ENCODE peak calls at places on chromosomes 5 and 9, in four cellular contexts. One of them, this sample, is unnamed. For H3K9me3, the result is how much of the 10 kb centered on the place peaks cover.

GRCh38 chr5:34663771-34664496 is 7.8 kb downstream of the RAI14 start:
- DNase-seq in Karpas-422: no peak
- DNase-seq in mesenchymal stem cell: no peak
- DNase-seq in HCT116: no peak
- DNase-seq in this sample: no peak

GRCh38 chr5:1747079-1747802 is 52.4 kb downstream of the MRPL36 start:
- DNase-seq in HCT116: no peak
- DNase-seq in Karpas-422: no peak
- DNase-seq in mesenchymal stem cell: no peak
- DNase-seq in this sample: no peak

GRCh38 chr9:117013596-117013995 is 326.5 kb downstream of the TRIM32 start:
- DNase-seq in HCT116: no peak
- DNase-seq in mesenchymal stem cell: no peak
- DNase-seq in Karpas-422: no peak
- DNase-seq in this sample: no peak

GRCh38 chr5:179413711-179414458 is 68.6 kb upstream of the ADAMTS2 start:
- DNase-seq in mesenchymal stem cell: no peak
- DNase-seq in HCT116: no peak
- DNase-seq in Karpas-422: no peak
- DNase-seq in this sample: no peak

GRCh38 chr9:82987790-82988189 is 75.2 kb downstream of the RASEF start:
- DNase-seq in HCT116: no peak
- DNase-seq in mesenchymal stem cell: no peak
- DNase-seq in Karpas-422: no peak
- DNase-seq in this sample: peak

GRCh38 chr9:79346350-79347020 is 225.3 kb upstream of the TLE4 start:
- DNase-seq in mesenchymal stem cell: no peak
- DNase-seq in Karpas-422: no peak
- DNase-seq in HCT116: no peak
- DNase-seq in this sample: no peak

GRCh38 chr9:438066-438465 is 223.4 kb downstream of the DOCK8 start:
- DNase-seq in mesenchymal stem cell: no peak
- DNase-seq in HCT116: no peak
- DNase-seq in Karpas-422: no peak
- DNase-seq in this sample: no peak

GRCh38 chr9:114124666-114125580 is 25.8 kb upstream of the KIF12 start:
- DNase-seq in Karpas-422: peak
- DNase-seq in HCT116: no peak
- DNase-seq in mesenchymal stem cell: no peak
- DNase-seq in this sample: no peak

GRCh38 chr9:77291714-77292113 is 114.4 kb downstream of the VPS13A start:
- DNase-seq in Karpas-422: peak
- DNase-seq in HCT116: peak
- DNase-seq in mesenchymal stem cell: peak
- DNase-seq in this sample: no peak

GRCh38 chr5:22918511-22918910 is 65.4 kb upstream of the CDH12 start:
- DNase-seq in mesenchymal stem cell: peak
- DNase-seq in Karpas-422: no peak
- DNase-seq in HCT116: no peak
- DNase-seq in this sample: no peak

GRCh38 chr9:70013598-70014196 is 30.0 kb upstream of the MAMDC2 start:
- DNase-seq in mesenchymal stem cell: peak
- DNase-seq in HCT116: no peak
- DNase-seq in Karpas-422: no peak
- DNase-seq in this sample: no peak

GRCh38 chr9:129761901-129762359 is 9.1 kb upstream of the PTGES start:
- DNase-seq in Karpas-422: no peak
- DNase-seq in HCT116: no peak
- DNase-seq in mesenchymal stem cell: peak
- DNase-seq in this sample: peak

GRCh38 chr9:131950487-131950886 is 129.2 kb downstream of the MED27 start:
- DNase-seq in mesenchymal stem cell: no peak
- DNase-seq in HCT116: no peak
- DNase-seq in Karpas-422: no peak
- DNase-seq in this sample: no peak

GRCh38 chr5:78550891-78551290 is 97.7 kb downstream of the LHFPL2 start:
- DNase-seq in Karpas-422: no peak
- DNase-seq in HCT116: no peak
- DNase-seq in mesenchymal stem cell: peak
- DNase-seq in this sample: no peak

GRCh38 chr9:135219676-135220600 is 132.5 kb downstream of the OLFM1 start:
- DNase-seq in HCT116: no peak
- DNase-seq in mesenchymal stem cell: no peak
- DNase-seq in Karpas-422: no peak
- DNase-seq in this sample: no peak

DNA sequence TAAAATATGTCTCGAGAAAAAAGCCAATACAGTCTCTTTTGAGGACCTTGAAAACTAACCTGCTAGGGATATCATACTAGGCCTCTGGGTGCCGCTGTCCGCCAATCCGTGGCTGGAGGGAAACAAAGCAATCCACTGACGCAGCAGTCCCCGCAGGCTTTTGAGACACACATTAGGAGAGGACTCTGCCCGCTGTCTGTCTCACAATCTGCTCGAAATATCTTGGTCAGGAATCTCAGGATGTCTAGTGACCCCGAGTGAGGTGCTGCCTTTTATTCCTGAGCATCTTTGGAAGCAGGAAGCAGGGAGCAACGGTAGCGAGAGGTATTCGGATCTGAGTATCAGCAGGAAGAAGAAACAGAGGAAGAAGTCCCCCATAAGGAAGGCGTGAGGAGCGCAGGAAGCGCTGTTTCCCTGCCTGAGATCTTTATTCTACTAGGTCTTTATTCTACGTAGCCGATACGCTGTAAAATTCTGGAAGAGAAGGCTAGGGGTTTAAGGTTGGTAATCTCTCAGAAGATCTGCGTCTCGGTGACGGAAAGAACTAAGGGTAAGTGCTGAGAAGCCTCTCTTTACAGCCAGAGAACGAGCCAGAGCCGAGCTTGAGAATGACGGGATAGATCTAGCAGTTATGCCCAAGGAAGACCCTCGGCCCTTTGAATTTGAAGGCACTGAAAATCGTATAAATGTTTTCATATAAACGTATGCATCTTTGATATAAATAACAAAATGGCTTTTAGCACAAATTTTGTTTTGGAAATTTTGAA is 4.0 kb upstream of the PCDHGA1 start:
- DNase-seq in mesenchymal stem cell: peak
- DNase-seq in HCT116: no peak
- DNase-seq in Karpas-422: no peak
- DNase-seq in this sample: peak
- H3K27ac ChIP-seq in mesenchymal stem cell: no peak
- H3K27ac ChIP-seq in HCT116: no peak
- H3K27ac ChIP-seq in Karpas-422: no peak
- H3K27ac ChIP-seq in this sample: peak

DNA sequence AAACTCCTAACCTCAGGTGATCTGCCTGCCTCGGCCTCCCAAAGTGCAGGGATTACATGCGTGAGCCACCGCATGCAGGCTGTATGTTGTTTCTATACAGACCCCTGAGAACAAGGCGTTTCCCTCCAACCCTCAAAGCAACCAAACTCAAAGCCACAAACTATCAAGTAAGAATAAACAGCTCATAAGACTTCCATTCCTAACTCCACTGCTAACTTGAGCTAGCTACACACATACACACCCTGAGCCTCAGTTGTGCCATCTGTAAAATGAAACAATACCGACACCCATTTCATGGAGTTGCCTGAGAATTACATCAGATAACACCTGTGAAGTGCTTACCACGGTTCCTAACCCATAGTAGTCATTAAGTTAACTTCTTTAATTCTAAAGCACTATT is 70.8 kb downstream of the SERINC5 start:
- DNase-seq in Karpas-422: no peak
- DNase-seq in mesenchymal stem cell: no peak
- DNase-seq in HCT116: no peak
- DNase-seq in this sample: no peak
- H3K9me3 ChIP-seq in Karpas-422: under half
- H3K9me3 ChIP-seq in mesenchymal stem cell: under half
- H3K9me3 ChIP-seq in HCT116: under half
- H3K9me3 ChIP-seq in this sample: under half

GRCh38 chr9:95029251-95029650 is 288.3 kb downstream of the FANCC start:
- DNase-seq in Karpas-422: no peak
- DNase-seq in HCT116: no peak
- DNase-seq in mesenchymal stem cell: no peak
- DNase-seq in this sample: no peak
- H3K9ac ChIP-seq in Karpas-422: no peak
- H3K9ac ChIP-seq in HCT116: no peak
- H3K9ac ChIP-seq in mesenchymal stem cell: no peak
- H3K9ac ChIP-seq in this sample: peak

GRCh38 chr9:100295240-100295639 is 57.5 kb downstream of the TEX10 start:
- DNase-seq in Karpas-422: no peak
- DNase-seq in mesenchymal stem cell: no peak
- DNase-seq in HCT116: no peak
- DNase-seq in this sample: no peak
- H3K27ac ChIP-seq in Karpas-422: no peak
- H3K27ac ChIP-seq in mesenchymal stem cell: no peak
- H3K27ac ChIP-seq in HCT116: no peak
- H3K27ac ChIP-seq in this sample: no peak

GRCh38 chr5:56126487-56127179 is 106.5 kb downstream of the ANKRD55 start:
- DNase-seq in HCT116: no peak
- DNase-seq in mesenchymal stem cell: no peak
- DNase-seq in Karpas-422: no peak
- DNase-seq in this sample: no peak
- H3K9me3 ChIP-seq in HCT116: under half
- H3K9me3 ChIP-seq in mesenchymal stem cell: under half
- H3K9me3 ChIP-seq in Karpas-422: under half
- H3K9me3 ChIP-seq in this sample: under half